ENCODE peak calls at places on chromosomes 3 and 15, in four cellular contexts. W, E, V and M are unnamed samples.

GRCh38 chr3:150299221-150299620 is 108.9 kb upstream of the TSC22D2 start:
- DNase-seq in W (peak), E (no peak), V (no peak), M (no peak)

GRCh38 chr3:78788839-78789238 is 979.0 kb downstream of the ROBO1 start:
- DNase-seq in W (no peak), E (no peak), V (no peak), M (no peak)

GRCh38 chr15:93247466-93248121 is 158.6 kb upstream of the RGMA start:
- DNase-seq in W (no peak), E (no peak), V (no peak), M (no peak)

GRCh38 chr3:56737001-56737400 is 53.9 kb upstream of the TASOR start:
- DNase-seq in W (peak), E (no peak), V (no peak), M (no peak)

GRCh38 chr3:189392969-189393368 is 221.2 kb downstream of the TPRG1 start:
- DNase-seq in W (no peak), E (no peak), V (no peak), M (no peak)

GRCh38 chr15:36609793-36610192 is 30.4 kb downstream of the CDIN1 start:
- DNase-seq in W (no peak), E (no peak), V (no peak), M (no peak)

GRCh38 chr3:8501388-8502131 is at the start of gene LMCD1:
- DNase-seq in W (peak), E (peak), V (peak), M (peak)

GRCh38 chr3:182500294-182500693 is 293.0 kb upstream of the ATP11B start:
- DNase-seq in W (peak), E (no peak), V (no peak), M (no peak)

GRCh38 chr15:27686376-27686775 is 412.7 kb downstream of the OCA2 start:
- DNase-seq in W (no peak), E (no peak), V (no peak), M (no peak)

GRCh38 chr3:78798266-78798832 is 969.4 kb downstream of the ROBO1 start:
- DNase-seq in W (no peak), E (no peak), V (no peak), M (no peak)

GRCh38 chr3:189324538-189325138 is 152.9 kb downstream of the TPRG1 start:
- DNase-seq in W (no peak), E (peak), V (no peak), M (peak)

GRCh38 chr15:96070636-96071035 is 259.9 kb upstream of the NR2F2 start:
- DNase-seq in W (no peak), E (no peak), V (no peak), M (no peak)

GRCh38 chr3:113804701-113805100 is 33.9 kb upstream of the GRAMD1C start:
- DNase-seq in W (no peak), E (no peak), V (no peak), M (no peak)

GRCh38 chr3:191473766-191474198 is 12.8 kb downstream of the PYDC2 start:
- DNase-seq in W (no peak), E (no peak), V (no peak), M (no peak)

GRCh38 chr15:99409097-99409473 is 156.7 kb upstream of the MEF2A start:
- DNase-seq in W (peak), E (no peak), V (peak), M (peak)
- TF ChIP-seq POLR2AphosphoS5 in W (no peak), E (no peak), V (no peak), M (peak)

GRCh38 chr3:145942052-145942451 is 218.9 kb downstream of the PLOD2 start:
- DNase-seq in W (no peak), E (no peak), V (no peak), M (no peak)

GRCh38 chr3:145936986-145937385 is 224.0 kb downstream of the PLOD2 start:
- DNase-seq in W (no peak), E (no peak), V (no peak), M (no peak)

GRCh38 chr3:145943994-145944393 is 217.0 kb downstream of the PLOD2 start:
- DNase-seq in W (no peak), E (no peak), V (no peak), M (no peak)

DNA sequence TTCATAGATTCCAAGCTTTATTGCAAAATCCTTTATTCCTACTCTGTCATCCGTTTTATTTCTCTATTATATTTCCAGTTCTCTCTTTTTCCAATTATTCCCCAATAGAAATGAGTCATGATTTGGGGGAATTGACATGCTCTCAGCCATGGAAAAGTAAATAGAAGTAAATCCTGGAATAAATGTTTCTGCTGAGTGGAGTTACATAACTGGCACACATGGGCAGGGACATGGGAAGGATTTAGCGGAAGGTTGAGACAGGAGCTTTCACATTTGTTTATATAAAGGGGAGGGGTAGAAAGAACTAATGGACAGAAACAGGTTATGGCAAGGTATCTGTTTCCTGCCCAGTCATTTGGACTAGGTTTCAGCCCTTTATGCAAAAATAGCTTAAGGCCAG is 221.6 kb downstream of the PLOD2 start:
- DNase-seq in W (no peak), E (no peak), V (no peak), M (no peak)
- TF ChIP-seq POLR2AphosphoS5 in W (no peak), E (no peak), V (no peak), M (no peak)

GRCh38 chr3:43770426-43771103 is 79.8 kb downstream of the ABHD5 start:
- DNase-seq in W (no peak), E (no peak), V (peak), M (no peak)
- TF ChIP-seq POLR2AphosphoS5 in W (no peak), E (no peak), V (peak), M (peak)

GRCh38 chr3:159872374-159873109 is 116.1 kb upstream of the IL12A start:
- DNase-seq in W (peak), E (no peak), V (no peak), M (no peak)
- TF ChIP-seq POLR2AphosphoS5 in W (no peak), E (no peak), V (peak), M (no peak)

GRCh38 chr3:109696932-109697331 is 359.6 kb upstream of the DPPA4 start:
- DNase-seq in W (peak), E (no peak), V (no peak), M (no peak)

GRCh38 chr3:109707642-109708041 is 370.3 kb upstream of the DPPA4 start:
- DNase-seq in W (no peak), E (no peak), V (no peak), M (no peak)

GRCh38 chr3:109702252-109702651 is 364.9 kb upstream of the DPPA4 start:
- DNase-seq in W (no peak), E (no peak), V (no peak), M (no peak)
- TF ChIP-seq POLR2AphosphoS5 in W (no peak), E (no peak), V (no peak), M (no peak)

GRCh38 chr15:41775651-41776050 is 1.4 kb downstream of the MAPKBP1 start:
- DNase-seq in W (no peak), E (no peak), V (no peak), M (no peak)
- TF ChIP-seq POLR2AphosphoS5 in W (no peak), E (no peak), V (no peak), M (no peak)

GRCh38 chr3:10294030-10294591 is 1.4 kb upstream of the GHRL start:
- DNase-seq in W (no peak), E (no peak), V (no peak), M (no peak)
- TF ChIP-seq POLR2AphosphoS5 in W (no peak), E (no peak), V (no peak), M (no peak)

GRCh38 chr3:187210555-187211327 is 13.5 kb downstream of the RTP1 start:
- DNase-seq in W (peak), E (no peak), V (no peak), M (no peak)
- TF ChIP-seq POLR2AphosphoS5 in W (no peak), E (no peak), V (no peak), M (no peak)

DNA sequence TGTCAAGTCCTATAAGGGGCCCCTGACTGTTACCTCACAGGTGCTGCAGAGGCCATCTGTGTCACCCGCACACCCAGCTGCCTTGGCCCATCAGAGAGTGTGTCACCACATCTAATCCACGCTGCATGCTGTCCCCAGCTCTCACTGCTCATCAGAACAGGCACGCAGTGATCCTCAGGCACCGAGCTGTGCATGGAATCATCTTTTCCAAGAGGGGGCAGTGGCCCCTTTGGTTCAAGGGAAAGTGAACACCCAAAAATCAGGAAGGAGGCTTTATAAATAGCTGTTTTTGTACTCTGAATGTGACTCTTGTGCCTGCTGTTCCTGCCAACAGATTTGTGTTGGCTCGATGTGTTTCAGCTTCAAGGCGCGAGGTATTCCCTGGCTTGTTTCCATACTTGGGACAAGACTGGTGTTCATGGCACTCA is 110.3 kb upstream of the ETV5 start:
- DNase-seq in W (no peak), E (no peak), V (no peak), M (no peak)
- TF ChIP-seq POLR2AphosphoS5 in W (no peak), E (no peak), V (no peak), M (no peak)